ENCODE peak calls at places on chromosomes 2 and 18, in nine cellular contexts. One of them, this sample, is unnamed. For H3K27me3, the result is how much of the 10 kb centered on the place peaks cover.

GRCh38 chr2:45177870-45178269 is 168.6 kb upstream of the SIX2 start:
- DNase-seq in breast epithelium: no peak
- DNase-seq in heart left ventricle: no peak
- DNase-seq in BJ: peak
- DNase-seq in right atrium auricular region: no peak
- DNase-seq in heart right ventricle: no peak
- DNase-seq in left ventricle myocardium inferior: no peak
- DNase-seq in Peyer's patch: no peak
- DNase-seq in SK-N-SH: no peak
- DNase-seq in this sample: peak

GRCh38 chr2:114010001-114010400 is 120.1 kb downstream of the ACTR3 start:
- DNase-seq in heart right ventricle: no peak
- DNase-seq in breast epithelium: no peak
- DNase-seq in heart left ventricle: no peak
- DNase-seq in SK-N-SH: no peak
- DNase-seq in BJ: no peak
- DNase-seq in left ventricle myocardium inferior: no peak
- DNase-seq in Peyer's patch: no peak
- DNase-seq in right atrium auricular region: no peak
- DNase-seq in this sample: no peak

GRCh38 chr2:236305531-236305930 is 41.3 kb upstream of the ASB18 start:
- DNase-seq in heart left ventricle: no peak
- DNase-seq in SK-N-SH: no peak
- DNase-seq in left ventricle myocardium inferior: no peak
- DNase-seq in breast epithelium: no peak
- DNase-seq in heart right ventricle: no peak
- DNase-seq in right atrium auricular region: peak
- DNase-seq in Peyer's patch: no peak
- DNase-seq in BJ: no peak
- DNase-seq in this sample: no peak

GRCh38 chr2:29372185-29372584 is 257.0 kb downstream of the CLIP4 start:
- DNase-seq in breast epithelium: no peak
- DNase-seq in right atrium auricular region: no peak
- DNase-seq in heart left ventricle: no peak
- DNase-seq in SK-N-SH: no peak
- DNase-seq in heart right ventricle: no peak
- DNase-seq in Peyer's patch: no peak
- DNase-seq in left ventricle myocardium inferior: no peak
- DNase-seq in BJ: no peak
- DNase-seq in this sample: peak

GRCh38 chr2:174325932-174326879 is 8.5 kb upstream of the SP9 start:
- DNase-seq in Peyer's patch: peak
- DNase-seq in heart left ventricle: no peak
- DNase-seq in left ventricle myocardium inferior: no peak
- DNase-seq in breast epithelium: no peak
- DNase-seq in heart right ventricle: peak
- DNase-seq in BJ: no peak
- DNase-seq in SK-N-SH: no peak
- DNase-seq in right atrium auricular region: no peak
- DNase-seq in this sample: no peak

GRCh38 chr2:172311921-172312345 is 115.5 kb upstream of the ITGA6 start:
- DNase-seq in BJ: no peak
- DNase-seq in right atrium auricular region: peak
- DNase-seq in heart left ventricle: peak
- DNase-seq in left ventricle myocardium inferior: peak
- DNase-seq in SK-N-SH: no peak
- DNase-seq in Peyer's patch: no peak
- DNase-seq in breast epithelium: no peak
- DNase-seq in heart right ventricle: peak
- DNase-seq in this sample: no peak

GRCh38 chr18:58544179-58544578 is 84.7 kb downstream of the ALPK2 start:
- DNase-seq in heart right ventricle: no peak
- DNase-seq in right atrium auricular region: no peak
- DNase-seq in Peyer's patch: no peak
- DNase-seq in SK-N-SH: no peak
- DNase-seq in BJ: no peak
- DNase-seq in heart left ventricle: no peak
- DNase-seq in breast epithelium: no peak
- DNase-seq in left ventricle myocardium inferior: no peak
- DNase-seq in this sample: no peak

GRCh38 chr2:200298816-200299215 is 7.7 kb upstream of the SPATS2L start:
- DNase-seq in heart left ventricle: no peak
- DNase-seq in left ventricle myocardium inferior: no peak
- DNase-seq in SK-N-SH: no peak
- DNase-seq in heart right ventricle: no peak
- DNase-seq in Peyer's patch: no peak
- DNase-seq in breast epithelium: no peak
- DNase-seq in right atrium auricular region: no peak
- DNase-seq in BJ: no peak
- DNase-seq in this sample: no peak

GRCh38 chr2:288002-288742 is at the start of gene ALKAL2:
- DNase-seq in left ventricle myocardium inferior: no peak
- DNase-seq in SK-N-SH: peak
- DNase-seq in breast epithelium: no peak
- DNase-seq in Peyer's patch: peak
- DNase-seq in heart right ventricle: no peak
- DNase-seq in right atrium auricular region: no peak
- DNase-seq in BJ: no peak
- DNase-seq in heart left ventricle: no peak
- DNase-seq in this sample: no peak

GRCh38 chr2:285506-285905 is 2.4 kb downstream of the ALKAL2 start:
- DNase-seq in heart left ventricle: no peak
- DNase-seq in left ventricle myocardium inferior: no peak
- DNase-seq in breast epithelium: no peak
- DNase-seq in heart right ventricle: no peak
- DNase-seq in Peyer's patch: no peak
- DNase-seq in BJ: peak
- DNase-seq in right atrium auricular region: no peak
- DNase-seq in SK-N-SH: no peak
- DNase-seq in this sample: no peak

GRCh38 chr2:287471-287885 is 413 bp downstream of the ALKAL2 start:
- DNase-seq in heart left ventricle: no peak
- DNase-seq in BJ: no peak
- DNase-seq in heart right ventricle: peak
- DNase-seq in right atrium auricular region: no peak
- DNase-seq in Peyer's patch: no peak
- DNase-seq in left ventricle myocardium inferior: no peak
- DNase-seq in SK-N-SH: peak
- DNase-seq in breast epithelium: no peak
- DNase-seq in this sample: no peak

GRCh38 chr2:285990-286389 is 1.9 kb downstream of the ALKAL2 start:
- DNase-seq in BJ: no peak
- DNase-seq in left ventricle myocardium inferior: no peak
- DNase-seq in right atrium auricular region: no peak
- DNase-seq in Peyer's patch: no peak
- DNase-seq in SK-N-SH: no peak
- DNase-seq in breast epithelium: no peak
- DNase-seq in heart right ventricle: no peak
- DNase-seq in heart left ventricle: no peak
- DNase-seq in this sample: no peak

GRCh38 chr2:286774-287392 is 1.0 kb downstream of the ALKAL2 start:
- DNase-seq in left ventricle myocardium inferior: no peak
- DNase-seq in Peyer's patch: no peak
- DNase-seq in right atrium auricular region: no peak
- DNase-seq in heart right ventricle: no peak
- DNase-seq in heart left ventricle: no peak
- DNase-seq in breast epithelium: no peak
- DNase-seq in BJ: no peak
- DNase-seq in SK-N-SH: peak
- DNase-seq in this sample: no peak
- H3K4me3 ChIP-seq in left ventricle myocardium inferior: peak
- H3K4me3 ChIP-seq in Peyer's patch: no peak
- H3K4me3 ChIP-seq in right atrium auricular region: peak
- H3K4me3 ChIP-seq in heart right ventricle: peak
- H3K4me3 ChIP-seq in heart left ventricle: peak
- H3K4me3 ChIP-seq in breast epithelium: peak
- H3K4me3 ChIP-seq in BJ: no peak
- H3K4me3 ChIP-seq in SK-N-SH: peak
- H3K4me3 ChIP-seq in this sample: no peak

GRCh38 chr2:237581326-237581725 is 9.2 kb downstream of the RAB17 start:
- DNase-seq in heart left ventricle: no peak
- DNase-seq in left ventricle myocardium inferior: no peak
- DNase-seq in breast epithelium: no peak
- DNase-seq in Peyer's patch: no peak
- DNase-seq in BJ: no peak
- DNase-seq in heart right ventricle: no peak
- DNase-seq in SK-N-SH: no peak
- DNase-seq in right atrium auricular region: no peak
- DNase-seq in this sample: no peak

GRCh38 chr2:237581751-237582746 is 8.5 kb downstream of the RAB17 start:
- DNase-seq in right atrium auricular region: peak
- DNase-seq in heart right ventricle: peak
- DNase-seq in left ventricle myocardium inferior: peak
- DNase-seq in heart left ventricle: peak
- DNase-seq in Peyer's patch: no peak
- DNase-seq in BJ: no peak
- DNase-seq in SK-N-SH: peak
- DNase-seq in breast epithelium: no peak
- DNase-seq in this sample: no peak

GRCh38 chr2:237588044-237588696 is 2.4 kb downstream of the RAB17 start:
- DNase-seq in heart right ventricle: no peak
- DNase-seq in breast epithelium: no peak
- DNase-seq in BJ: no peak
- DNase-seq in right atrium auricular region: no peak
- DNase-seq in heart left ventricle: no peak
- DNase-seq in left ventricle myocardium inferior: no peak
- DNase-seq in SK-N-SH: no peak
- DNase-seq in Peyer's patch: no peak
- DNase-seq in this sample: no peak

GRCh38 chr2:237583385-237584295 is 6.9 kb downstream of the RAB17 start:
- DNase-seq in BJ: no peak
- DNase-seq in Peyer's patch: no peak
- DNase-seq in left ventricle myocardium inferior: no peak
- DNase-seq in heart left ventricle: no peak
- DNase-seq in SK-N-SH: no peak
- DNase-seq in right atrium auricular region: no peak
- DNase-seq in heart right ventricle: no peak
- DNase-seq in breast epithelium: no peak
- DNase-seq in this sample: no peak

DNA sequence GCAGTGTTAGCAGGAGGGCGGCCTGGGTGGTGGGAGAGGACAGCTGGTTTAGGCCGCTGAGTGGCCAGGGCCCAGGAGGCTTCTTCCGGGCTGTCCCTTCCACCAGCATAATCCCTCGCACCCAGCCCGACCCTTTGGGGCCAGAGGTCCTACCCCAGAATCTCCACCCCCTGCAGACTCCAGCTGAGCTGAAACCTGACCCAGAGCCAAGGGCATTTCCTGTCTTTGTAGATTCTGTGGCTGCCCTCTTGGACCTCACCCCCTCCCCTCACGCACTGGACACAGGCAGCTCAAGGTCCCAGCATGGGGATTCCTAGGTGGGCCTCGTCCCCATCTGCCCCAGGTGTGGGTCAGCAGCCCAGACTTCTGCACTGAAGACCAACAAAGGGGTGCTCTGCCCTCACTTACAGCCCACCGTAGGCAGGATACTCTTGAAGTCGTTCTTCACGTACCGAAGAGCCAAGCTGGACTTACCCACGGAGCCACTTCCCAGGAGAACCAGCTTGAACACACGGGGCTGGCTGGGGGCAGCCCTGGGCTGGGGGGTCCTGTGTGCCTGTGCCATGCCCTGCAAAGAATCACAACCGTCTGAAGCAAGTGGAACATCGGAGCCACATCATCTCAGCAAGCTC is 4.8 kb downstream of the RAB17 start:
- DNase-seq in SK-N-SH: no peak
- DNase-seq in heart left ventricle: no peak
- DNase-seq in heart right ventricle: no peak
- DNase-seq in BJ: no peak
- DNase-seq in Peyer's patch: no peak
- DNase-seq in left ventricle myocardium inferior: no peak
- DNase-seq in right atrium auricular region: no peak
- DNase-seq in breast epithelium: no peak
- DNase-seq in this sample: no peak
- TF ChIP-seq CTCF in SK-N-SH: no peak
- TF ChIP-seq CTCF in heart left ventricle: no peak
- TF ChIP-seq CTCF in heart right ventricle: no peak
- TF ChIP-seq CTCF in BJ: no peak
- TF ChIP-seq CTCF in Peyer's patch: no peak
- TF ChIP-seq CTCF in left ventricle myocardium inferior: no peak
- TF ChIP-seq CTCF in right atrium auricular region: no peak
- TF ChIP-seq CTCF in breast epithelium: no peak
- TF ChIP-seq CTCF in this sample: no peak

DNA sequence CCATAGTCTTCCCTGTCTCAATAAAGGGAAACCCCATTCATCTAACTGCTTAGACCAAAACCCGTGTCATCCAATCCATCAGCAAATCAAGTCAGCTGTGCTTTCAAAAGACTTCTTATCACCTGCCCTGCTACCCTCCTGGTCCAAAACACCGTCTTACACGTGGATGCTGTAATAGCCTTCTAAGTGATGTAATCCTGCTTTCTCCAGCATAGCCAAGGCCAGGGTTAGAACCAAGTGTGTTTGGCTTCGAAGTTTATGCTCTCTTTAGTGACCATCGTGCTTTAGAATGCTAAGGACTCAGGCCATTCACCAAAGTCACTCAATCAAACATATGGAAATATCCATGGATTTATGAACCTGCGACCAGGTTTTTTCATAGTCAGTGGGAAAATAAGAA is 25.5 kb downstream of the NEB start:
- DNase-seq in heart left ventricle: no peak
- DNase-seq in heart right ventricle: no peak
- DNase-seq in breast epithelium: no peak
- DNase-seq in right atrium auricular region: no peak
- DNase-seq in left ventricle myocardium inferior: no peak
- DNase-seq in BJ: no peak
- DNase-seq in Peyer's patch: no peak
- DNase-seq in SK-N-SH: no peak
- DNase-seq in this sample: no peak
- H3K27me3 ChIP-seq in heart left ventricle: under half
- H3K27me3 ChIP-seq in heart right ventricle: under half
- H3K27me3 ChIP-seq in breast epithelium: under half
- H3K27me3 ChIP-seq in right atrium auricular region: under half
- H3K27me3 ChIP-seq in left ventricle myocardium inferior: under half
- H3K27me3 ChIP-seq in BJ: under half
- H3K27me3 ChIP-seq in Peyer's patch: under half
- H3K27me3 ChIP-seq in SK-N-SH: under half
- H3K27me3 ChIP-seq in this sample: under half

GRCh38 chr18:959854-960253 is 55.2 kb downstream of the ADCYAP1 start:
- DNase-seq in SK-N-SH: no peak
- DNase-seq in heart right ventricle: no peak
- DNase-seq in left ventricle myocardium inferior: no peak
- DNase-seq in BJ: no peak
- DNase-seq in Peyer's patch: no peak
- DNase-seq in heart left ventricle: no peak
- DNase-seq in breast epithelium: no peak
- DNase-seq in right atrium auricular region: no peak
- DNase-seq in this sample: no peak

GRCh38 chr18:957829-958228 is 53.2 kb downstream of the ADCYAP1 start:
- DNase-seq in Peyer's patch: no peak
- DNase-seq in heart right ventricle: no peak
- DNase-seq in left ventricle myocardium inferior: no peak
- DNase-seq in BJ: no peak
- DNase-seq in breast epithelium: no peak
- DNase-seq in heart left ventricle: no peak
- DNase-seq in SK-N-SH: no peak
- DNase-seq in right atrium auricular region: no peak
- DNase-seq in this sample: no peak

GRCh38 chr18:966095-967036 is 61.7 kb downstream of the ADCYAP1 start:
- DNase-seq in right atrium auricular region: no peak
- DNase-seq in left ventricle myocardium inferior: no peak
- DNase-seq in heart left ventricle: no peak
- DNase-seq in breast epithelium: no peak
- DNase-seq in Peyer's patch: no peak
- DNase-seq in SK-N-SH: no peak
- DNase-seq in heart right ventricle: no peak
- DNase-seq in BJ: no peak
- DNase-seq in this sample: no peak

GRCh38 chr18:963276-963675 is 58.6 kb downstream of the ADCYAP1 start:
- DNase-seq in BJ: no peak
- DNase-seq in Peyer's patch: no peak
- DNase-seq in SK-N-SH: no peak
- DNase-seq in breast epithelium: no peak
- DNase-seq in heart right ventricle: no peak
- DNase-seq in right atrium auricular region: no peak
- DNase-seq in heart left ventricle: no peak
- DNase-seq in left ventricle myocardium inferior: no peak
- DNase-seq in this sample: no peak

DNA sequence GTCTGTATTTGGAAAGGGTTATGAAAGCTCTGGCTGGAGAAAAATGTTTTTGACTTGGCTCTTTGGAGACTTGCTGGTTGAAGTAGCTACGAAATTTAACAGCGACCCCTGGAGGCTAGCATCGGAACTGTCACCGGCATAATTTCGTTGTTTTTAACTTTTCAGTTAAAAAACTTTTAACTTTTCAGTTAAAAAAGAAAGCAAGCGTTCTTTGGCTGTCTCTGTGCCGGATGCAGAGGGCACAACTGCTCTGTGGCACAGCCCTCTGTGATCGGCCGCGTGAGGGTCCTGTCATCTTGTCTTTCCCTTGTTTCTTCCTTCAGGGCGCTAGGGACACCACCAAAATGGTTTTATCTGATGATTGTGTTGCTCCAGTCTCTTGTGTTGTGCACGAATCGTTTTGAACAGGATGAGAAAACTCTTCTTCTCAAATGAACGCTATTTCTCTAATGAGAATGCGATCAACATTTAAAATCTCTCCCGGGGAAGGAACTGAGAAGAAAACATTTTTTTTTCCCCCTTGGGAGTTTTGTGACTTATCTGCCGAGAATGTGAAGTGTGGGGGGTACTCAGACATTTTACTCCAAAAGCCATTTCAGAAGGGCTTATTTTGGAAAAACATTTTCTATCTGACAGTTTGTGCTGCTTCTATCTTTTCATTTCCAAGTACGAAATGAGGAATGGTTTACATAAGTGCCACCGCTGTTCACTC is 57.1 kb downstream of the ADCYAP1 start:
- DNase-seq in Peyer's patch: no peak
- DNase-seq in heart left ventricle: no peak
- DNase-seq in SK-N-SH: peak
- DNase-seq in left ventricle myocardium inferior: peak
- DNase-seq in heart right ventricle: peak
- DNase-seq in right atrium auricular region: peak
- DNase-seq in BJ: peak
- DNase-seq in breast epithelium: no peak
- DNase-seq in this sample: no peak
- H3K4me3 ChIP-seq in Peyer's patch: no peak
- H3K4me3 ChIP-seq in heart left ventricle: peak
- H3K4me3 ChIP-seq in SK-N-SH: peak
- H3K4me3 ChIP-seq in left ventricle myocardium inferior: peak
- H3K4me3 ChIP-seq in heart right ventricle: peak
- H3K4me3 ChIP-seq in right atrium auricular region: peak
- H3K4me3 ChIP-seq in BJ: peak
- H3K4me3 ChIP-seq in breast epithelium: peak
- H3K4me3 ChIP-seq in this sample: peak